ENCODE peak calls at places on chromosome 7, in six cellular contexts. J, I, Z, G, R and B are unnamed samples.

GRCh38 chr7:46461334-46461777 is 540.3 kb upstream of the IGFBP3 start:
- DNase-seq in J (no peak), I (no peak), Z (peak), G (no peak), R (no peak), B (no peak)

GRCh38 chr7:141262101-141262819 is 188.4 kb downstream of the TMEM178B start:
- DNase-seq in J (no peak), I (no peak), Z (peak), G (no peak), R (no peak), B (no peak)

GRCh38 chr7:42198974-42199668 is 37.9 kb downstream of the GLI3 start:
- DNase-seq in J (no peak), I (peak), Z (no peak), G (no peak), R (no peak), B (no peak)

GRCh38 chr7:80213814-80214213 is 79.2 kb downstream of the GNAI1 start:
- DNase-seq in J (no peak), I (no peak), Z (no peak), G (no peak), R (no peak), B (no peak)

GRCh38 chr7:157018997-157019591 is 8.6 kb upstream of the MNX1 start:
- DNase-seq in J (no peak), I (no peak), Z (no peak), G (peak), R (no peak), B (no peak)

GRCh38 chr7:41169307-41169706 is 533.6 kb downstream of the INHBA start:
- DNase-seq in J (no peak), I (no peak), Z (no peak), G (no peak), R (no peak), B (no peak)

GRCh38 chr7:36844374-36844773 is 120.1 kb upstream of the AOAH start:
- DNase-seq in J (no peak), I (no peak), Z (no peak), G (no peak), R (no peak), B (no peak)

GRCh38 chr7:138292951-138293350 is 167.1 kb upstream of the TRIM24 start:
- DNase-seq in J (no peak), I (no peak), Z (no peak), G (no peak), R (no peak), B (no peak)

GRCh38 chr7:152859781-152860191 is 100.2 kb downstream of the ACTR3B start:
- DNase-seq in J (no peak), I (no peak), Z (no peak), G (peak), R (no peak), B (no peak)

GRCh38 chr7:128350708-128351295 is 7.1 kb upstream of the RBM28 start:
- DNase-seq in J (no peak), I (no peak), Z (no peak), G (no peak), R (peak), B (no peak)

GRCh38 chr7:105815580-105815979 is 60.8 kb downstream of the ATXN7L1 start:
- DNase-seq in J (no peak), I (no peak), Z (no peak), G (no peak), R (no peak), B (no peak)

GRCh38 chr7:108448777-108449576 is 7.3 kb downstream of the NRCAM start:
- DNase-seq in J (no peak), I (no peak), Z (no peak), G (no peak), R (no peak), B (no peak)

GRCh38 chr7:79837915-79838314 is 296.7 kb upstream of the GNAI1 start:
- DNase-seq in J (no peak), I (no peak), Z (no peak), G (no peak), R (no peak), B (no peak)

GRCh38 chr7:14303536-14303935 is 314.1 kb upstream of the ETV1 start:
- DNase-seq in J (no peak), I (no peak), Z (no peak), G (no peak), R (no peak), B (no peak)

GRCh38 chr7:82364671-82365070 is 78.9 kb downstream of the CACNA2D1 start:
- DNase-seq in J (no peak), I (no peak), Z (no peak), G (no peak), R (no peak), B (no peak)

GRCh38 chr7:47584128-47584865 is 2.4 kb upstream of the TNS3 start:
- DNase-seq in J (no peak), I (no peak), Z (no peak), G (no peak), R (no peak), B (no peak)

GRCh38 chr7:47746468-47746867 is 164.6 kb upstream of the TNS3 start:
- DNase-seq in J (no peak), I (no peak), Z (no peak), G (no peak), R (no peak), B (no peak)

GRCh38 chr7:28933874-28934265 is 24.3 kb downstream of the TRIL start:
- DNase-seq in J (no peak), I (no peak), Z (no peak), G (no peak), R (no peak), B (no peak)

GRCh38 chr7:44251851-44252250 is 51.1 kb downstream of the YKT6 start:
- DNase-seq in J (no peak), I (no peak), Z (no peak), G (no peak), R (no peak), B (no peak)

GRCh38 chr7:74454948-74455804 is 1.5 kb downstream of the GTF2IRD1 start:
- DNase-seq in J (peak), I (no peak), Z (no peak), G (no peak), R (peak), B (no peak)
- H3K4me3 ChIP-seq in J (no peak), I (peak), Z (peak), G (no peak), R (peak), B (peak)

GRCh38 chr7:133081119-133081604 is 728 bp downstream of the CHCHD3 start:
- DNase-seq in J (no peak), I (peak), Z (peak), G (no peak), R (peak), B (no peak)
- H3K4me3 ChIP-seq in J (peak), I (peak), Z (peak), G (peak), R (peak), B (peak)

GRCh38 chr7:72112530-72112929 is 299.6 kb downstream of the CALN1 start:
- DNase-seq in J (no peak), I (no peak), Z (no peak), G (no peak), R (no peak), B (no peak)

GRCh38 chr7:72118366-72118765 is 293.8 kb downstream of the CALN1 start:
- DNase-seq in J (no peak), I (no peak), Z (no peak), G (no peak), R (no peak), B (no peak)

GRCh38 chr7:72109566-72109965 is 302.6 kb downstream of the CALN1 start:
- DNase-seq in J (no peak), I (no peak), Z (no peak), G (no peak), R (no peak), B (no peak)

GRCh38 chr7:72112992-72113391 is 299.1 kb downstream of the CALN1 start:
- DNase-seq in J (no peak), I (no peak), Z (no peak), G (no peak), R (no peak), B (no peak)

DNA sequence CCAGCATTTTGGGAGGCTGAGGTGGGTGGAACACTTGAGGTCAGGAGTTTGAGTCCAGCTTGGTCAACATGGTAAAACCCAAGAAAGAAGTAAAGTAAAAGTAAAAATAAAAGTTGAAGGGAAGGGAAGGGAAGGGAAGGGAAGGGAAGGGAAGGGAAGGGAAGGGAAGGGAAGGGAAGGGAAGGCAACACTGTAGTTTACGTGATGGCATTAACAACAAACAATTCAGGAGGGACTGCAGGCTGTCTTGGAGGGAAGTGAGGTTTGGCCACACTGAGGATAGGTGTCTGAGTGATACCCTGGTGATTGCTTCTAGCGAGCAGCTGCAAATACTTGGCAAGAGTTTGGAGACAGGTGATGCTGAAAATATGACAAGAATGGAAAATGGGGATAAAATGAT is 298.0 kb downstream of the CALN1 start:
- DNase-seq in J (no peak), I (no peak), Z (no peak), G (no peak), R (no peak), B (no peak)
- H3K4me3 ChIP-seq in J (no peak), I (no peak), Z (no peak), G (no peak), R (no peak), B (no peak)

GRCh38 chr7:116223598-116223997 is 13.3 kb downstream of the TES start:
- DNase-seq in J (no peak), I (no peak), Z (no peak), G (no peak), R (no peak), B (no peak)
- H3K4me3 ChIP-seq in J (no peak), I (no peak), Z (no peak), G (no peak), R (no peak), B (no peak)

GRCh38 chr7:6536262-6536770 is 14.9 kb downstream of the GRID2IP start:
- DNase-seq in J (no peak), I (no peak), Z (no peak), G (no peak), R (no peak), B (no peak)

GRCh38 chr7:6531492-6532279 is 19.6 kb downstream of the GRID2IP start:
- DNase-seq in J (no peak), I (no peak), Z (no peak), G (no peak), R (no peak), B (no peak)

GRCh38 chr7:6533893-6534804 is 17.1 kb downstream of the GRID2IP start:
- DNase-seq in J (no peak), I (no peak), Z (no peak), G (no peak), R (no peak), B (no peak)

GRCh38 chr7:6532516-6532915 is 18.7 kb downstream of the GRID2IP start:
- DNase-seq in J (no peak), I (no peak), Z (no peak), G (no peak), R (no peak), B (no peak)

GRCh38 chr7:6536899-6537298 is 14.4 kb downstream of the GRID2IP start:
- DNase-seq in J (no peak), I (no peak), Z (no peak), G (no peak), R (no peak), B (no peak)
- H3K4me3 ChIP-seq in J (no peak), I (no peak), Z (peak), G (no peak), R (peak), B (peak)

GRCh38 chr7:2520808-2521146 is 1.2 kb downstream of the LFNG start:
- DNase-seq in J (no peak), I (no peak), Z (no peak), G (no peak), R (no peak), B (no peak)
- H3K4me3 ChIP-seq in J (peak), I (peak), Z (peak), G (peak), R (peak), B (peak)

GRCh38 chr7:7251742-7252141 is 69.4 kb downstream of the C1GALT1 start:
- DNase-seq in J (no peak), I (no peak), Z (no peak), G (no peak), R (no peak), B (no peak)
- H3K4me3 ChIP-seq in J (no peak), I (no peak), Z (no peak), G (no peak), R (no peak), B (no peak)

DNA sequence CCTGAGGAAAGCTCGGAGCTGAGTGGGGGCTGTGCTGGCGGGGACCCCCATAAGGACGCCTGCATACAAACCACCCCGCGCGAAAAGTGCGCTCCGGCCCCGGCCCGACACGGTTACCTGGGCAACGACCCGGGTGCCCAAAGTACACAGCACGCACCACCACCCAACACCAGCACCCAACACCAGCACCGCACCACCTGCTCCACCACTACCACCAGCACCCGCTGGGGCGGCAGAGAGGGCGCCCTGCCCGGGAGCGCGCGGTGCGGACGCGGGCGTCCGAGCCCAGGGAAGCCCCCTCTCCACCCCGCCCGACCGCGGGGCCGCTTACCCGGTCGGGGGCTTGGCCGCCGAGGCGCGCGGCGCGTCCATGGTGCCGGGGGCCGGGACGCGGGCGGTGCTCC is 345 bp downstream of the COBL start:
- DNase-seq in J (no peak), I (no peak), Z (no peak), G (no peak), R (peak), B (peak)
- H3K4me3 ChIP-seq in J (peak), I (peak), Z (peak), G (peak), R (peak), B (peak)

GRCh38 chr7:142554555-142555532 is 194.4 kb upstream of the PRSS1 start:
- DNase-seq in J (no peak), I (no peak), Z (no peak), G (no peak), R (no peak), B (no peak)

GRCh38 chr7:142553216-142553615 is 196.1 kb upstream of the PRSS1 start:
- DNase-seq in J (no peak), I (no peak), Z (no peak), G (no peak), R (no peak), B (no peak)

GRCh38 chr7:142549007-142549406 is 200.3 kb upstream of the PRSS1 start:
- DNase-seq in J (no peak), I (peak), Z (no peak), G (no peak), R (no peak), B (no peak)
- H3K4me3 ChIP-seq in J (no peak), I (no peak), Z (no peak), G (no peak), R (no peak), B (no peak)